ENCODE peak calls at places on chromosomes 6 and 20, in ten cellular contexts. C is lower lobe of right lung, S is HL-60, W is cardiac muscle cell, L is kidney, G is AG04450, H is A673, X is GM12878, R is GM23338, J is AG09309. Y is an unnamed sample.

GRCh38 chr6:2147737-2148448 is 97.5 kb downstream of the GMDS start:
- DNase-seq in C (no peak), X (no peak), R (no peak), L (no peak), J (no peak), W (peak; percentile 40), S (no peak), G (no peak), H (no peak), Y (peak; percentile 29)

GRCh38 chr20:44111712-44112335 is 75.2 kb downstream of the JPH2 start:
- DNase-seq in W (peak; percentile 40), S (no peak), H (peak; percentile 35), R (no peak), J (no peak), L (no peak), G (no peak), X (no peak), C (no peak), Y (no peak)

GRCh38 chr6:128351255-128351514 is 169.2 kb downstream of the PTPRK start:
- DNase-seq in J (no peak), X (no peak), L (no peak), W (no peak), C (no peak), S (no peak), H (no peak), G (no peak), R (no peak), Y (no peak)

GRCh38 chr6:2817778-2818443 is 23.8 kb downstream of the SERPINB1 start:
- DNase-seq in S (no peak), G (no peak), X (no peak), H (no peak), R (no peak), L (no peak), C (no peak), J (peak; percentile 27), W (peak; percentile 54), Y (no peak)

GRCh38 chr6:164014716-164015484 is 600.4 kb downstream of the QKI start:
- DNase-seq in G (no peak), X (no peak), S (no peak), H (no peak), W (no peak), C (no peak), J (no peak), L (no peak), R (peak; percentile 35), Y (no peak)

GRCh38 chr6:159842035-159842434 is 42.0 kb downstream of the PNLDC1 start:
- DNase-seq in X (no peak), R (peak; percentile 77), G (no peak), H (no peak), J (no peak), S (no peak), L (no peak), C (no peak), W (peak; percentile 30), Y (no peak)

GRCh38 chr20:43798591-43799149 is 71.9 kb upstream of the GTSF1L start:
- DNase-seq in J (no peak), W (no peak), X (no peak), G (no peak), R (no peak), S (no peak), L (no peak), H (no peak), C (no peak), Y (no peak)

GRCh38 chr6:37319156-37319555 is 34.6 kb upstream of the RNF8 start:
- DNase-seq in G (no peak), C (no peak), R (no peak), H (no peak), X (no peak), S (no peak), J (no peak), L (no peak), W (no peak), Y (no peak)

GRCh38 chr6:3360727-3361045 is 96.2 kb downstream of the SLC22A23 start:
- DNase-seq in C (no peak), R (no peak), X (no peak), H (no peak), J (no peak), S (no peak), G (no peak), L (no peak), W (no peak), Y (no peak)

GRCh38 chr6:51619042-51619799 is 468.2 kb downstream of the PKHD1 start:
- DNase-seq in J (no peak), C (no peak), H (no peak), X (no peak), S (no peak), W (no peak), G (no peak), L (peak; percentile 60), R (no peak), Y (no peak)

GRCh38 chr20:57473246-57474042 is 51.5 kb downstream of the CTCFL start:
- DNase-seq in G (no peak), X (peak; percentile 68), C (peak; percentile 66), W (peak; percentile 34), L (peak; percentile 70), S (peak; percentile 90), H (peak; percentile 79), R (peak; percentile 36), J (no peak), Y (no peak)

DNA sequence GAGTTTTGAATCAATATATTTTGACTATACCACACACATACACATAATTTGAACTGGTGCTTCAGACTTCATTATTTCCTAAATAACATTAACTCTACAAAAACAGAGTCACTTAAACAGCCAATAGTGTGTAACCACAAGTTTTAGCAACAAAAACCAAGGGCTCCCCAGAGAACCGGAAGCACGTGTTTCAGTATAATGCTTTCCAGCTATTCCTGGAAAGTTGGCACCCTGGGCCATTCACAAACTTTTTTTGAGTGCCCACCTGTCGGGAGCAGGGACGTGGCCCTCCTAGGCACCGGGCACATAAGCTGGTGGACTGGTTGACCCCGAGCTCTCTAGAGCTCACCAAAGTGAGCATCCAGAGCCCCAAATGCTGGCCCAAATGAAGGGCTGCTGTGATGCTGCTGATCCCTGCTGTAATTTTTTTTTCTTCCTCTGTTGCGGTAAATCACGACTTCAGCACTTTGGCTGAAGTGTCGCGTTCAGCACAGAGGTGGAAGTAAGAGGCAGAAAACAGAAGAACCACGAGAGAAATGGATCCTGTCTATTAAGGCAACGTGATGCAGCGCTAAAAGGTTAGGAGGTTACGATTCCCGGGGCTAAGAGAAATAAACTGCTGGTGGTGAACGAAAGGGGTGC is 1.8 kb upstream of the SLC35D3 start:
- DNase-seq in H (peak; percentile 33), R (no peak), X (no peak), J (no peak), S (no peak), C (no peak), W (peak; percentile 25), G (no peak), L (no peak), Y (no peak)
- H3K4me3 ChIP-seq in H (peak overlapping the region; percentile 50), R (peak overlapping the region; percentile 68), X (peak overlapping the region; percentile 67), J (peak overlapping the region; percentile 36), S (no peak overlapping the region), C (peak overlapping the region; percentile 62), W (peak overlapping the region; percentile 50), G (peak overlapping the region; percentile 54), L (peak overlapping the region; percentile 50), Y (peak overlapping the region; percentile 49)

DNA sequence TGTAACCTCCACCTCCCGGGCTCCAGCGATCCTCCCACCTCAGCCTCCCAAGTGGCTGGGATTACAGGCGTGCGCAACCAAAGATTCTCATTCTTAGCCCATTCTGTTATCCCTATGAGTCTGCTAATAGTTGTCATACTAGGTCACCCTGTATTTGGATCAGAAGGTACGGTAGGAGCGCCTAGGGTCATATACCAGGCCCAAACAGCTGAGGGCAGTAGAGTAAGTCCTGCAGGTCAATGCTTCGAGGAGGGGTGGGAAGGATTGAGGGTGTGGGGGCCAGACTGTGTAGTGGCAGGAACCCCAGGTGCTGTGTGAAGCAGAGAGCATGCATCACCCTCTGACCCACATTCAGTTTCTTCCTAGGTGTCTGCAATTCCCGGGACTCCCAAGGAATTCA is 22.7 kb upstream of the POU5F1 start:
- DNase-seq in X (no peak), G (no peak), J (no peak), C (no peak), R (peak; percentile 65), H (no peak), L (no peak), W (no peak), S (no peak), Y (no peak)
- TF ChIP-seq CTCF in X (peak; percentile 10), G (no peak), J (no peak), C (no peak), R (peak; percentile 74), H (no peak), L (no peak), W (no peak), S (no peak), Y (no peak)

DNA sequence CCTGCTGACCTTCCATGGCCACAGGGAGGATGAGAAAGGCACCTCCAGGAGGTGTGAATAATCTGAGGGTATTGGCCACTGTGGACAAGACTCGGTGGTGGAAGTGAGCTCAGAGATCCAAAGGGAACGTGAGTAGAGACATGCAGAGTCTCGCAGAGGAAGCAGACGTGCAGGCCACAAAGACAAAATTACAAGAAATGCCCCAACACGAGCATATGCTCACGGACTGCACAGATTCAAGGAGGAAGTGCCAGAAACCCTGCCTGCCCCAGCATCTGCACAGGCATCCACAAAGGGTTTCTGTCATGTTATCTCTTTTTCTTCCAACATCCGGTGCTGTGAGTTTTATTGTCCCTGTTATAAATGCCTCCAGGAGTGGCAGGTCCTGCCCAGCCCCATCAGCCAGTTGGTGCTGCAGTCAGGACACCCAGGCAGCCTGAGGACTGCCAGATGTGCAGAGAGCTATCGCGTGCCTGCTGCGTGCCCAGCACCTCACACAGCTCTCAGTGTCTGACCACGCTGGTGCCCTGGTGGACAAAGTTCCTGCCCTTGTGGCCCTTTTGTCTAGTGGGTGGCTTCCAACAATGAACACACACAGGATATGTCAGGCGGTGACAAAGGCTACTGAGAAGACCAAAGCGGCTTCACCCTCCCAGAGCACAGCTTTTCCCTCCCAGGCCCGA is 34.0 kb upstream of the FANCE start:
- DNase-seq in X (no peak), S (no peak), W (no peak), R (no peak), C (no peak), H (no peak), L (no peak), G (no peak), J (no peak), Y (no peak)
- H3K4me3 ChIP-seq in X (no peak overlapping the region), S (no peak overlapping the region), W (no peak overlapping the region), R (no peak overlapping the region), C (no peak overlapping the region), H (no peak overlapping the region), L (no peak overlapping the region), G (no peak overlapping the region), J (no peak overlapping the region), Y (no peak overlapping the region)

GRCh38 chr6:147022041-147022440 is 182.2 kb upstream of the STXBP5 start:
- DNase-seq in J (no peak), G (no peak), C (no peak), S (no peak), W (peak; percentile 46), H (no peak), L (no peak), X (no peak), R (no peak), Y (no peak)

GRCh38 chr6:147017153-147017552 is 187.1 kb upstream of the STXBP5 start:
- DNase-seq in G (no peak), J (no peak), C (no peak), S (no peak), L (no peak), R (peak; percentile 12), H (no peak), W (no peak), X (no peak), Y (no peak)

GRCh38 chr6:147015674-147016073 is 188.5 kb upstream of the STXBP5 start:
- DNase-seq in L (no peak), R (no peak), G (no peak), W (no peak), C (no peak), J (no peak), X (no peak), H (no peak), S (no peak), Y (no peak)

GRCh38 chr6:147016440-147016839 is 187.8 kb upstream of the STXBP5 start:
- DNase-seq in X (no peak), R (no peak), G (no peak), L (no peak), J (no peak), C (no peak), W (no peak), H (no peak), S (no peak), Y (no peak)
- TF ChIP-seq CTCF in X (no peak), R (no peak), G (no peak), L (no peak), J (no peak), C (no peak), W (no peak), H (no peak), S (no peak), Y (no peak)

Y was measured in AG04449.